ENCODE peak calls at places on chromosome X, in four cellular contexts. Q is A549, M is endothelial cell, B is osteocyte. H is an unnamed sample.

GRCh38 chrX:21770631-21771321 is 12.9 kb upstream of the SMPX start:
- DNase-seq in Q (peak), M (no peak), B (no peak), H (no peak)

GRCh38 chrX:46589977-46590723 is 16.6 kb downstream of the CHST7 start:
- DNase-seq in Q (peak), M (no peak), B (no peak), H (peak)

GRCh38 chrX:3712080-3712869 is 1.2 kb downstream of the PRKX start:
- DNase-seq in Q (no peak), M (peak), B (no peak), H (peak)

GRCh38 chrX:107537815-107538214 is 88.4 kb downstream of the FRMPD3 start:
- DNase-seq in Q (peak), M (peak), B (no peak), H (peak)

GRCh38 chrX:7941390-7942042 is 14.3 kb upstream of the PNPLA4 start:
- DNase-seq in Q (peak), M (peak), B (no peak), H (peak)

GRCh38 chrX:78747471-78747870 is at the start of gene LPAR4:
- DNase-seq in Q (no peak), M (peak), B (no peak), H (peak)

GRCh38 chrX:123909498-123909897 is 49.6 kb downstream of the XIAP start:
- DNase-seq in Q (no peak), M (no peak), B (no peak), H (no peak)

GRCh38 chrX:118976599-118977340 is 2.4 kb downstream of the LONRF3 start:
- DNase-seq in Q (peak), M (peak), B (no peak), H (no peak)

GRCh38 chrX:7515681-7516413 is 327.1 kb upstream of the VCX start:
- DNase-seq in Q (no peak), M (no peak), B (no peak), H (no peak)

GRCh38 chrX:30957753-30958152 is 68.7 kb upstream of the TAB3 start:
- DNase-seq in Q (peak), M (no peak), B (no peak), H (peak)

GRCh38 chrX:131217878-131218486 is 71.1 kb downstream of the IGSF1 start:
- DNase-seq in Q (no peak), M (no peak), B (no peak), H (no peak)

GRCh38 chrX:101260435-101260834 is 30.7 kb downstream of the TAF7L start:
- DNase-seq in Q (peak), M (peak), B (no peak), H (no peak)

GRCh38 chrX:32489125-32489524 is 722.2 kb downstream of the DMD start:
- DNase-seq in Q (no peak), M (no peak), B (no peak), H (no peak)

GRCh38 chrX:24395775-24396174 is 35.3 kb downstream of the SUPT20HL1 start:
- DNase-seq in Q (peak), M (peak), B (no peak), H (peak)

GRCh38 chrX:120536056-120536455 is 24.7 kb downstream of the CUL4B start:
- DNase-seq in Q (no peak), M (no peak), B (no peak), H (no peak)

GRCh38 chrX:40109288-40110008 is 11.7 kb upstream of the BCOR start:
- DNase-seq in Q (peak), M (peak), B (no peak), H (peak)

GRCh38 chrX:115259238-115259875 is 25.5 kb upstream of the LRCH2 start:
- DNase-seq in Q (no peak), M (no peak), B (no peak), H (no peak)

GRCh38 chrX:41824551-41824950 is 98.8 kb downstream of the CASK start:
- DNase-seq in Q (peak), M (no peak), B (no peak), H (peak)

GRCh38 chrX:93868289-93868985 is 194.4 kb downstream of the FAM133A start:
- DNase-seq in Q (no peak), M (no peak), B (no peak), H (no peak)

GRCh38 chrX:138885886-138886285 is 174.4 kb upstream of the FGF13 start:
- DNase-seq in Q (no peak), M (no peak), B (no peak), H (peak)

GRCh38 chrX:99301990-99302389 is 1108.1 kb downstream of the PCDH19 start:
- DNase-seq in Q (peak), M (no peak), B (no peak), H (no peak)
- TF ChIP-seq CTCF in Q (peak), M (peak), B (peak), H (no peak)

DNA sequence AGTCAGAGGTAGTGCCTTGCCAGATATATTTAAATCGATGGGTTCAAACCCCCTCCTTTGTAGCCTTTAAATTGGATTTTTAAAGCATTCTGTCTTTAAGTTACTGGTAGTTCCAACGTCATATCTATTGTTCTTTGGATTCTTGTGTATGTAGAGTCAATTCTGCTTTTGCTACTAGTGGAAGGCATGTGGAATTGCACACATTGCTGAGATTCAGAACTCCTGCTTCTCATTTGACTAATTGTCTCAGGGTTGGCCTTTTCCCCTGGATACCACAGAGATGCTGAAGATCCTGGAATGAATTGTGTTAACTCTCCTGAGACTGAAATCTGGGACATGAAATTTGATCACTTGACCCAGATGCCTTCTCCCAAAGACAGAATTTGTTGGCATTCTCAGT is 328.3 kb upstream of the RPS6KA3 start:
- DNase-seq in Q (peak), M (no peak), B (no peak), H (no peak)
- TF ChIP-seq CTCF in Q (no peak), M (peak), B (peak), H (peak)

GRCh38 chrX:47958943-47959342 is 44.8 kb downstream of the ZNF182 start:
- DNase-seq in Q (no peak), M (no peak), B (no peak), H (no peak)
- TF ChIP-seq CTCF in Q (no peak), M (no peak), B (no peak), H (no peak)

DNA sequence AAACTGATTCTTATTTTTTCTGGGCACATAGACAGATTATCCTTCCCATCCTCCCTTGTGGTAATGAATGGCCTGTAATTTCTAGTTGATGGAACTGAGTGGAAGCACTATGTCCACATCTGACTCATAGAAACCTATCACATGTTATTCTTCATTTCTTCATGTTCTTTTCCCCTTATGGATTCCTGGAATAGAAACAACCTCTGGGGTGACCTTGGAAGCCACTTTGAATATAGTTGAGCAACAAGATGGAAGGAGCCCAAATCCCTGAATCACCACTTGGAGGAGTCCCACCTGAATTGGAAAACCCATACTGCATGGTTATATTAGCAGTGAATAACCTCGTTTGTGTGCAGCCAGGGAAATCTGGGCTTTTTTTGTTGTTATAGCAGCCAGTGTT is 137.8 kb downstream of the MID1IP1 start:
- DNase-seq in Q (no peak), M (no peak), B (no peak), H (peak)
- TF ChIP-seq CTCF in Q (no peak), M (no peak), B (no peak), H (no peak)

GRCh38 chrX:69605521-69605920 is 10.4 kb upstream of the EDA start:
- DNase-seq in Q (no peak), M (no peak), B (no peak), H (no peak)
- TF ChIP-seq CTCF in Q (no peak), M (no peak), B (no peak), H (no peak)

GRCh38 chrX:799808-800207 is 169.2 kb downstream of the SHOX start:
- DNase-seq in Q (no peak), M (no peak), B (no peak), H (no peak)
- TF ChIP-seq CTCF in Q (no peak), M (no peak), B (no peak), H (no peak)

GRCh38 chrX:13658602-13659001 is 5.7 kb downstream of the TCEANC start:
- DNase-seq in Q (peak), M (no peak), B (no peak), H (peak)
- TF ChIP-seq CTCF in Q (peak), M (peak), B (peak), H (peak)

H was measured in astrocyte of the spinal cord.